ENCODE peak calls at places on chromosomes 5 and 9, in six cellular contexts. W is stimulated activated CD8-positive, alpha-beta memory T cell treated with anti-CD3 and anti-CD28 coated beads, Interleukin-2, amount 100 ng/mL, for 48 hours; A is NCI-H2081; G is iPS DF 19.7; P is right lobe of liver; C is fibroblast of the aortic adventitia. L is an unnamed sample.

GRCh38 chr5:138969323-138970013 is 94.3 kb upstream of the LRRTM2 start:
- DNase-seq in W (no peak), A (peak), G (no peak), P (no peak), C (no peak), L (no peak)

GRCh38 chr9:14245901-14246525 is 67.9 kb downstream of the NFIB start:
- DNase-seq in W (no peak), A (no peak), G (no peak), P (no peak), C (peak), L (no peak)

GRCh38 chr9:26947736-26948135 is 694 bp upstream of the PLAA start:
- DNase-seq in W (peak), A (no peak), G (no peak), P (no peak), C (no peak), L (no peak)

GRCh38 chr9:73155968-73156592 is 4.4 kb downstream of the ANXA1 start:
- DNase-seq in W (no peak), A (no peak), G (no peak), P (no peak), C (no peak), L (no peak)

GRCh38 chr9:130467371-130467770 is 22.6 kb downstream of the ASS1 start:
- DNase-seq in W (no peak), A (peak), G (no peak), P (no peak), C (no peak), L (no peak)

GRCh38 chr5:95519151-95519550 is 35.6 kb downstream of the SKIC3 start:
- DNase-seq in W (no peak), A (no peak), G (no peak), P (no peak), C (no peak), L (no peak)

GRCh38 chr5:10607023-10607665 is 43.3 kb downstream of the ANKRD33B start:
- DNase-seq in W (no peak), A (peak), G (no peak), P (peak), C (no peak), L (no peak)

GRCh38 chr9:116000748-116001329 is 152.8 kb upstream of the PAPPA start:
- DNase-seq in W (no peak), A (peak), G (no peak), P (no peak), C (no peak), L (no peak)

GRCh38 chr5:172533399-172534228 is 79.3 kb upstream of the SH3PXD2B start:
- DNase-seq in W (no peak), A (no peak), G (no peak), P (no peak), C (peak), L (no peak)

GRCh38 chr5:163453705-163454104 is 6.2 kb downstream of the NUDCD2 start:
- DNase-seq in W (no peak), A (no peak), G (no peak), P (no peak), C (peak), L (no peak)

L was measured in omental fat pad.